ENCODE peak calls at places on chromosomes 3 and 15, in nine cellular contexts. M is ACHN; E is kidney glomerular epithelial cell; I is activated naive CD4-positive, alpha-beta T cell treated with anti-CD3 and anti-CD28 coated beads, Interleukin-2, amount 10 ng/mL, durations not matched to agents 7 days and 5 days; W is epithelial cell of esophagus; N is GM23248; G is frontal cortex; B is endothelial cell; K is activated T-helper 2 cell treated with anti-CD3 and anti-CD28 coated beads, Interferon-gamma antibody, Interleukin-2, Interleukin-4, amounts not matched to agents 10 μg/mL and 5 μg/mL and 100 μg/mL, durations not matched to agents 14 hours and 24 hours and 36 hours. O is an unnamed sample.

GRCh38 chr15:27828721-27829120 is 270.4 kb downstream of the OCA2 start:
- DNase-seq in M (no peak), E (no peak), I (no peak), W (no peak), N (no peak), G (no peak), B (no peak), K (no peak), O (peak)

GRCh38 chr3:105277656-105278055 is 89.1 kb upstream of the ALCAM start:
- DNase-seq in M (no peak), E (no peak), I (no peak), W (peak), N (peak), G (no peak), B (no peak), K (no peak), O (no peak)

GRCh38 chr3:73435055-73435454 is 189.7 kb downstream of the PDZRN3 start:
- DNase-seq in M (no peak), E (no peak), I (no peak), W (no peak), N (no peak), G (no peak), B (no peak), K (no peak), O (no peak)

GRCh38 chr3:60080648-60081047 is 1030.8 kb upstream of the CFAP20DC start:
- DNase-seq in M (no peak), E (no peak), I (no peak), W (no peak), N (peak), G (no peak), B (no peak), K (no peak), O (no peak)

GRCh38 chr15:51191072-51191665 is 96.5 kb upstream of the TNFAIP8L3 start:
- DNase-seq in M (no peak), E (no peak), I (no peak), W (no peak), N (no peak), G (no peak), B (no peak), K (no peak), O (no peak)

GRCh38 chr3:56845505-56845904 is 43.8 kb upstream of the ARHGEF3 start:
- DNase-seq in M (no peak), E (no peak), I (no peak), W (no peak), N (peak), G (no peak), B (no peak), K (no peak), O (no peak)

GRCh38 chr3:127984241-127984975 is 67.8 kb upstream of the SEC61A1 start:
- DNase-seq in M (no peak), E (no peak), I (no peak), W (no peak), N (peak), G (no peak), B (no peak), K (no peak), O (no peak)

GRCh38 chr3:115986555-115987207 is 363.4 kb downstream of the GAP43 start:
- DNase-seq in M (peak), E (no peak), I (no peak), W (peak), N (peak), G (no peak), B (peak), K (no peak), O (no peak)

GRCh38 chr3:43953814-43954241 is 263.1 kb downstream of the ABHD5 start:
- DNase-seq in M (peak), E (peak), I (no peak), W (no peak), N (peak), G (no peak), B (no peak), K (no peak), O (no peak)

GRCh38 chr15:52343831-52344230 is 48.2 kb upstream of the MYO5C start:
- DNase-seq in M (no peak), E (no peak), I (no peak), W (no peak), N (peak), G (no peak), B (no peak), K (no peak), O (no peak)

GRCh38 chr15:70569718-70570231 is 193.6 kb downstream of the UACA start:
- DNase-seq in M (no peak), E (no peak), I (no peak), W (peak), N (no peak), G (no peak), B (no peak), K (no peak), O (no peak)

GRCh38 chr3:13307041-13307440 is 113.1 kb downstream of the NUP210 start:
- DNase-seq in M (no peak), E (no peak), I (no peak), W (no peak), N (no peak), G (no peak), B (no peak), K (no peak), O (no peak)

GRCh38 chr3:175007316-175007715 is 148.2 kb downstream of the NAALADL2 start:
- DNase-seq in M (no peak), E (no peak), I (no peak), W (no peak), N (no peak), G (no peak), B (no peak), K (no peak), O (no peak)

GRCh38 chr15:98878172-98878571 is 129.4 kb downstream of the PGPEP1L start:
- DNase-seq in M (no peak), E (no peak), I (no peak), W (no peak), N (peak), G (no peak), B (no peak), K (no peak), O (no peak)

GRCh38 chr15:47652213-47652852 is 65.0 kb upstream of the SEMA6D start:
- DNase-seq in M (no peak), E (no peak), I (no peak), W (no peak), N (no peak), G (no peak), B (no peak), K (no peak), O (no peak)

O was measured in activated effector memory CD4-positive, alpha-beta T cell treated with anti-CD3 and anti-CD28 coated beads, Interleukin-2, amount 50 U/mL, for 16 hours.